ENCODE peak calls at places on chromosome 9, in five cellular contexts. V, E, F, G and L are unnamed samples.

GRCh38 chr9:5947912-5948311 is 57.2 kb downstream of the MLANA start:
- DNase-seq in V (no peak), E (no peak), F (no peak), G (no peak), L (no peak)

GRCh38 chr9:137147091-137147792 is 8.3 kb downstream of the GRIN1 start:
- DNase-seq in V (no peak), E (no peak), F (no peak), G (no peak), L (no peak)

GRCh38 chr9:121620777-121621437 is 30.5 kb upstream of the DAB2IP start:
- DNase-seq in V (no peak), E (peak), F (no peak), G (no peak), L (no peak)

GRCh38 chr9:16335788-16336580 is 534.5 kb downstream of the BNC2 start:
- DNase-seq in V (no peak), E (no peak), F (peak), G (no peak), L (no peak)

GRCh38 chr9:110655723-110656641 is 12.6 kb upstream of the MUSK start:
- DNase-seq in V (no peak), E (no peak), F (no peak), G (no peak), L (no peak)

GRCh38 chr9:34963577-34963976 is 5.5 kb downstream of the PHF24 start:
- DNase-seq in V (no peak), E (no peak), F (no peak), G (no peak), L (no peak)

GRCh38 chr9:93713716-93714115 is 137.3 kb downstream of the PHF2 start:
- DNase-seq in V (no peak), E (no peak), F (no peak), G (no peak), L (no peak)

GRCh38 chr9:126623667-126624452 is 10.1 kb downstream of the LMX1B start:
- DNase-seq in V (no peak), E (no peak), F (no peak), G (no peak), L (no peak)

GRCh38 chr9:11312976-11313375 is 700.2 kb upstream of the PTPRD start:
- DNase-seq in V (no peak), E (no peak), F (peak), G (no peak), L (no peak)

GRCh38 chr9:113857875-113858274 is 18.2 kb upstream of the ZNF618 start:
- DNase-seq in V (no peak), E (no peak), F (no peak), G (no peak), L (no peak)

GRCh38 chr9:114259800-114260523 is 62.9 kb upstream of the ORM1 start:
- DNase-seq in V (no peak), E (peak), F (no peak), G (no peak), L (no peak)

GRCh38 chr9:136624184-136624951 is 38.3 kb upstream of the EGFL7 start:
- DNase-seq in V (no peak), E (peak), F (no peak), G (no peak), L (no peak)

GRCh38 chr9:35687972-35688557 is 1.7 kb downstream of the TPM2 start:
- DNase-seq in V (no peak), E (no peak), F (no peak), G (no peak), L (no peak)

GRCh38 chr9:120043448-120043847 is 536.5 kb downstream of the CDK5RAP2 start:
- DNase-seq in V (no peak), E (no peak), F (no peak), G (no peak), L (peak)

GRCh38 chr9:12777149-12778010 is 2.6 kb downstream of the LURAP1L start:
- DNase-seq in V (no peak), E (no peak), F (no peak), G (no peak), L (no peak)

GRCh38 chr9:1938675-1939170 is 76.4 kb upstream of the SMARCA2 start:
- DNase-seq in V (no peak), E (no peak), F (no peak), G (no peak), L (no peak)

GRCh38 chr9:82880353-82880752 is 182.6 kb downstream of the RASEF start:
- DNase-seq in V (no peak), E (no peak), F (no peak), G (no peak), L (no peak)

GRCh38 chr9:21813575-21814473 is 11.4 kb downstream of the MTAP start:
- DNase-seq in V (no peak), E (peak), F (peak), G (no peak), L (peak)

GRCh38 chr9:113621309-113621791 is 157.8 kb downstream of the RGS3 start:
- DNase-seq in V (no peak), E (no peak), F (peak), G (no peak), L (no peak)

GRCh38 chr9:79224672-79225433 is 346.9 kb upstream of the TLE4 start:
- DNase-seq in V (no peak), E (no peak), F (no peak), G (no peak), L (no peak)

GRCh38 chr9:33718987-33719386 is 76.4 kb upstream of the PRSS3 start:
- DNase-seq in V (no peak), E (no peak), F (peak), G (no peak), L (no peak)